ENCODE peak calls at places on chromosomes 5 and 9, in nine cellular contexts. One of them, this sample, is unnamed.
A peak's percentile ranks its signal among the peaks of the same experiment; 100 is the strongest.

GRCh38 chr9:137000177-137000930 is 4.0 kb upstream of the CLIC3 start:
- DNase-seq in IMR-90: peak; percentile 79
- DNase-seq in NCI-H1417: no peak
- DNase-seq in stimulated activated naive B cell treated with anti-CD40 and anti-IgM and Interleukin-4, amounts not matched to agents 10 μg/mL and 1 μg/mL and 100 μg/mL, for 72 hours: no peak
- DNase-seq in sciatic nerve: no peak
- DNase-seq in left ventricle myocardium superior: no peak
- DNase-seq in mesothelial cell of epicardium: no peak
- DNase-seq in cardiac fibroblast: peak; percentile 58
- DNase-seq in skeletal muscle cell: no peak
- DNase-seq in this sample: no peak

GRCh38 chr5:130912088-130912487 is 253.0 kb downstream of the HINT1 start:
- DNase-seq in IMR-90: no peak
- DNase-seq in NCI-H1417: no peak
- DNase-seq in stimulated activated naive B cell treated with anti-CD40 and anti-IgM and Interleukin-4, amounts not matched to agents 10 μg/mL and 1 μg/mL and 100 μg/mL, for 72 hours: no peak
- DNase-seq in sciatic nerve: no peak
- DNase-seq in left ventricle myocardium superior: no peak
- DNase-seq in mesothelial cell of epicardium: no peak
- DNase-seq in cardiac fibroblast: peak; percentile 7
- DNase-seq in skeletal muscle cell: no peak
- DNase-seq in this sample: no peak

GRCh38 chr5:72130342-72130741 is 23.1 kb downstream of the MAP1B start:
- DNase-seq in IMR-90: peak; percentile 61
- DNase-seq in NCI-H1417: no peak
- DNase-seq in stimulated activated naive B cell treated with anti-CD40 and anti-IgM and Interleukin-4, amounts not matched to agents 10 μg/mL and 1 μg/mL and 100 μg/mL, for 72 hours: no peak
- DNase-seq in sciatic nerve: no peak
- DNase-seq in left ventricle myocardium superior: no peak
- DNase-seq in mesothelial cell of epicardium: no peak
- DNase-seq in cardiac fibroblast: no peak
- DNase-seq in skeletal muscle cell: no peak
- DNase-seq in this sample: no peak

GRCh38 chr5:140631831-140632365 is 1.1 kb downstream of the CD14 start:
- DNase-seq in IMR-90: no peak
- DNase-seq in NCI-H1417: no peak
- DNase-seq in stimulated activated naive B cell treated with anti-CD40 and anti-IgM and Interleukin-4, amounts not matched to agents 10 μg/mL and 1 μg/mL and 100 μg/mL, for 72 hours: no peak
- DNase-seq in sciatic nerve: no peak
- DNase-seq in left ventricle myocardium superior: no peak
- DNase-seq in mesothelial cell of epicardium: no peak
- DNase-seq in cardiac fibroblast: no peak
- DNase-seq in skeletal muscle cell: no peak
- DNase-seq in this sample: peak; percentile 25

GRCh38 chr9:137589441-137590122 is 730 bp downstream of the ZMYND19 start:
- DNase-seq in IMR-90: no peak
- DNase-seq in NCI-H1417: peak; percentile 36
- DNase-seq in stimulated activated naive B cell treated with anti-CD40 and anti-IgM and Interleukin-4, amounts not matched to agents 10 μg/mL and 1 μg/mL and 100 μg/mL, for 72 hours: no peak
- DNase-seq in sciatic nerve: no peak
- DNase-seq in left ventricle myocardium superior: peak; percentile 36
- DNase-seq in mesothelial cell of epicardium: no peak
- DNase-seq in cardiac fibroblast: peak; percentile 30
- DNase-seq in skeletal muscle cell: no peak
- DNase-seq in this sample: no peak

GRCh38 chr5:6856658-6857057 is 143.4 kb downstream of the TENT4A start:
- DNase-seq in IMR-90: no peak
- DNase-seq in NCI-H1417: peak; percentile 15
- DNase-seq in stimulated activated naive B cell treated with anti-CD40 and anti-IgM and Interleukin-4, amounts not matched to agents 10 μg/mL and 1 μg/mL and 100 μg/mL, for 72 hours: no peak
- DNase-seq in sciatic nerve: no peak
- DNase-seq in left ventricle myocardium superior: no peak
- DNase-seq in mesothelial cell of epicardium: no peak
- DNase-seq in cardiac fibroblast: no peak
- DNase-seq in skeletal muscle cell: no peak
- DNase-seq in this sample: no peak

GRCh38 chr5:38640012-38640395 is 83.6 kb upstream of the LIFR start:
- DNase-seq in IMR-90: peak; percentile 24
- DNase-seq in NCI-H1417: no peak
- DNase-seq in stimulated activated naive B cell treated with anti-CD40 and anti-IgM and Interleukin-4, amounts not matched to agents 10 μg/mL and 1 μg/mL and 100 μg/mL, for 72 hours: no peak
- DNase-seq in sciatic nerve: no peak
- DNase-seq in left ventricle myocardium superior: no peak
- DNase-seq in mesothelial cell of epicardium: no peak
- DNase-seq in cardiac fibroblast: peak; percentile 38
- DNase-seq in skeletal muscle cell: peak; percentile 41
- DNase-seq in this sample: no peak

GRCh38 chr5:140432916-140433315 is 31.3 kb downstream of the ANKHD1 start:
- DNase-seq in IMR-90: no peak
- DNase-seq in NCI-H1417: no peak
- DNase-seq in stimulated activated naive B cell treated with anti-CD40 and anti-IgM and Interleukin-4, amounts not matched to agents 10 μg/mL and 1 μg/mL and 100 μg/mL, for 72 hours: no peak
- DNase-seq in sciatic nerve: no peak
- DNase-seq in left ventricle myocardium superior: no peak
- DNase-seq in mesothelial cell of epicardium: no peak
- DNase-seq in cardiac fibroblast: no peak
- DNase-seq in skeletal muscle cell: no peak
- DNase-seq in this sample: no peak

GRCh38 chr5:131264453-131265200 is 774 bp downstream of the CDC42SE2 start:
- DNase-seq in IMR-90: peak; percentile 28
- DNase-seq in NCI-H1417: peak; percentile 77
- DNase-seq in stimulated activated naive B cell treated with anti-CD40 and anti-IgM and Interleukin-4, amounts not matched to agents 10 μg/mL and 1 μg/mL and 100 μg/mL, for 72 hours: peak; percentile 30
- DNase-seq in sciatic nerve: peak; percentile 62
- DNase-seq in left ventricle myocardium superior: peak; percentile 48
- DNase-seq in mesothelial cell of epicardium: peak; percentile 20
- DNase-seq in cardiac fibroblast: peak; percentile 32
- DNase-seq in skeletal muscle cell: no peak
- DNase-seq in this sample: peak; percentile 53

GRCh38 chr5:55847837-55848236 is 3.3 kb upstream of the IL31RA start:
- DNase-seq in IMR-90: peak; percentile 32
- DNase-seq in NCI-H1417: no peak
- DNase-seq in stimulated activated naive B cell treated with anti-CD40 and anti-IgM and Interleukin-4, amounts not matched to agents 10 μg/mL and 1 μg/mL and 100 μg/mL, for 72 hours: no peak
- DNase-seq in sciatic nerve: no peak
- DNase-seq in left ventricle myocardium superior: no peak
- DNase-seq in mesothelial cell of epicardium: no peak
- DNase-seq in cardiac fibroblast: peak; percentile 35
- DNase-seq in skeletal muscle cell: no peak
- DNase-seq in this sample: no peak

GRCh38 chr9:70902705-70903131 is 218.7 kb downstream of the TRPM3 start:
- DNase-seq in IMR-90: peak; percentile 96
- DNase-seq in NCI-H1417: no peak
- DNase-seq in stimulated activated naive B cell treated with anti-CD40 and anti-IgM and Interleukin-4, amounts not matched to agents 10 μg/mL and 1 μg/mL and 100 μg/mL, for 72 hours: no peak
- DNase-seq in sciatic nerve: no peak
- DNase-seq in left ventricle myocardium superior: no peak
- DNase-seq in mesothelial cell of epicardium: no peak
- DNase-seq in cardiac fibroblast: peak; percentile 99
- DNase-seq in skeletal muscle cell: peak; percentile 99
- DNase-seq in this sample: no peak

GRCh38 chr5:56412601-56413379 is 179.7 kb upstream of the ANKRD55 start:
- DNase-seq in IMR-90: no peak
- DNase-seq in NCI-H1417: no peak
- DNase-seq in stimulated activated naive B cell treated with anti-CD40 and anti-IgM and Interleukin-4, amounts not matched to agents 10 μg/mL and 1 μg/mL and 100 μg/mL, for 72 hours: peak; percentile 74
- DNase-seq in sciatic nerve: peak; percentile 70
- DNase-seq in left ventricle myocardium superior: peak; percentile 53
- DNase-seq in mesothelial cell of epicardium: no peak
- DNase-seq in cardiac fibroblast: no peak
- DNase-seq in skeletal muscle cell: no peak
- DNase-seq in this sample: peak; percentile 67

GRCh38 chr5:65801332-65801731 is 79.3 kb downstream of the NLN start:
- DNase-seq in IMR-90: peak; percentile 77
- DNase-seq in NCI-H1417: no peak
- DNase-seq in stimulated activated naive B cell treated with anti-CD40 and anti-IgM and Interleukin-4, amounts not matched to agents 10 μg/mL and 1 μg/mL and 100 μg/mL, for 72 hours: no peak
- DNase-seq in sciatic nerve: no peak
- DNase-seq in left ventricle myocardium superior: no peak
- DNase-seq in mesothelial cell of epicardium: no peak
- DNase-seq in cardiac fibroblast: peak; percentile 85
- DNase-seq in skeletal muscle cell: no peak
- DNase-seq in this sample: no peak

GRCh38 chr9:133510926-133511505 is 13.7 kb downstream of the MYMK start:
- DNase-seq in IMR-90: no peak
- DNase-seq in NCI-H1417: no peak
- DNase-seq in stimulated activated naive B cell treated with anti-CD40 and anti-IgM and Interleukin-4, amounts not matched to agents 10 μg/mL and 1 μg/mL and 100 μg/mL, for 72 hours: no peak
- DNase-seq in sciatic nerve: no peak
- DNase-seq in left ventricle myocardium superior: peak; percentile 22
- DNase-seq in mesothelial cell of epicardium: no peak
- DNase-seq in cardiac fibroblast: no peak
- DNase-seq in skeletal muscle cell: no peak
- DNase-seq in this sample: peak; percentile 50

GRCh38 chr5:113250341-113250953 is 184.3 kb downstream of the TSSK1B start:
- DNase-seq in IMR-90: peak; percentile 100
- DNase-seq in NCI-H1417: no peak
- DNase-seq in stimulated activated naive B cell treated with anti-CD40 and anti-IgM and Interleukin-4, amounts not matched to agents 10 μg/mL and 1 μg/mL and 100 μg/mL, for 72 hours: no peak
- DNase-seq in sciatic nerve: peak; percentile 75
- DNase-seq in left ventricle myocardium superior: peak; percentile 44
- DNase-seq in mesothelial cell of epicardium: no peak
- DNase-seq in cardiac fibroblast: peak; percentile 98
- DNase-seq in skeletal muscle cell: peak; percentile 92
- DNase-seq in this sample: peak; percentile 19

GRCh38 chr9:120851386-120851922 is 8.7 kb upstream of the PSMD5 start:
- DNase-seq in IMR-90: no peak
- DNase-seq in NCI-H1417: no peak
- DNase-seq in stimulated activated naive B cell treated with anti-CD40 and anti-IgM and Interleukin-4, amounts not matched to agents 10 μg/mL and 1 μg/mL and 100 μg/mL, for 72 hours: no peak
- DNase-seq in sciatic nerve: no peak
- DNase-seq in left ventricle myocardium superior: no peak
- DNase-seq in mesothelial cell of epicardium: no peak
- DNase-seq in cardiac fibroblast: no peak
- DNase-seq in skeletal muscle cell: no peak
- DNase-seq in this sample: no peak

GRCh38 chr9:72909428-72909827 is 43.4 kb downstream of the ALDH1A1 start:
- DNase-seq in IMR-90: no peak
- DNase-seq in NCI-H1417: no peak
- DNase-seq in stimulated activated naive B cell treated with anti-CD40 and anti-IgM and Interleukin-4, amounts not matched to agents 10 μg/mL and 1 μg/mL and 100 μg/mL, for 72 hours: no peak
- DNase-seq in sciatic nerve: no peak
- DNase-seq in left ventricle myocardium superior: no peak
- DNase-seq in mesothelial cell of epicardium: no peak
- DNase-seq in cardiac fibroblast: no peak
- DNase-seq in skeletal muscle cell: no peak
- DNase-seq in this sample: no peak

GRCh38 chr5:156879665-156880285 is 29.7 kb downstream of the PPP1R2B start:
- DNase-seq in IMR-90: no peak
- DNase-seq in NCI-H1417: peak; percentile 80
- DNase-seq in stimulated activated naive B cell treated with anti-CD40 and anti-IgM and Interleukin-4, amounts not matched to agents 10 μg/mL and 1 μg/mL and 100 μg/mL, for 72 hours: no peak
- DNase-seq in sciatic nerve: no peak
- DNase-seq in left ventricle myocardium superior: no peak
- DNase-seq in mesothelial cell of epicardium: no peak
- DNase-seq in cardiac fibroblast: no peak
- DNase-seq in skeletal muscle cell: no peak
- DNase-seq in this sample: no peak